ENCODE peak calls at places on chromosomes 3 and 15, in ten cellular contexts. H is Caco-2, V is neural crest cell, M is pancreas, S is foreskin fibroblast, Z is vagina, B is B cell, G is GM12865, D is GM12864, K is hepatocyte. P is an unnamed sample.

GRCh38 chr3:43132883-43133743 is 27.2 kb upstream of the POMGNT2 start:
- DNase-seq in H (no peak), V (no peak), M (no peak), S (no peak), Z (no peak), B (no peak), G (no peak), D (no peak), K (no peak), P (no peak)

GRCh38 chr3:161069441-161070251 is 35.5 kb downstream of the B3GALNT1 start:
- DNase-seq in H (no peak), V (no peak), M (peak), S (peak), Z (no peak), B (peak), G (peak), D (peak), K (no peak), P (peak)

GRCh38 chr3:10627884-10628572 is 122.6 kb upstream of the ATP2B2 start:
- DNase-seq in H (peak), V (no peak), M (no peak), S (no peak), Z (no peak), B (no peak), G (no peak), D (no peak), K (peak), P (no peak)

GRCh38 chr15:50189630-50190029 is 7.6 kb downstream of the SLC27A2 start:
- DNase-seq in H (no peak), V (no peak), M (no peak), S (no peak), Z (no peak), B (no peak), G (no peak), D (no peak), K (no peak), P (no peak)

GRCh38 chr3:64530434-64531049 is 157.3 kb downstream of the ADAMTS9 start:
- DNase-seq in H (peak), V (peak), M (peak), S (peak), Z (no peak), B (no peak), G (peak), D (no peak), K (peak), P (peak)

GRCh38 chr3:52395503-52395865 is 49.4 kb downstream of the SEMA3G start:
- DNase-seq in H (no peak), V (no peak), M (no peak), S (no peak), Z (no peak), B (no peak), G (no peak), D (no peak), K (no peak), P (no peak)

GRCh38 chr3:56879453-56880224 is 77.9 kb upstream of the ARHGEF3 start:
- DNase-seq in H (no peak), V (no peak), M (no peak), S (peak), Z (no peak), B (no peak), G (no peak), D (no peak), K (no peak), P (no peak)

GRCh38 chr3:155585384-155585783 is 159.5 kb downstream of the PLCH1 start:
- DNase-seq in H (no peak), V (no peak), M (no peak), S (no peak), Z (no peak), B (no peak), G (no peak), D (no peak), K (no peak), P (no peak)

GRCh38 chr3:117553461-117553860 is 843.9 kb downstream of the TUSC7 start:
- DNase-seq in H (no peak), V (no peak), M (no peak), S (peak), Z (no peak), B (no peak), G (peak), D (peak), K (peak), P (no peak)

GRCh38 chr3:76438971-76439370 is 600.9 kb upstream of the ROBO2 start:
- DNase-seq in H (no peak), V (no peak), M (no peak), S (peak), Z (no peak), B (no peak), G (no peak), D (no peak), K (no peak), P (no peak)

GRCh38 chr3:157146664-157147082 is 13.3 kb downstream of the CCNL1 start:
- DNase-seq in H (no peak), V (no peak), M (no peak), S (no peak), Z (no peak), B (no peak), G (no peak), D (no peak), K (no peak), P (no peak)

GRCh38 chr15:96328101-96328958 is 2.2 kb upstream of the NR2F2 start:
- DNase-seq in H (no peak), V (no peak), M (no peak), S (no peak), Z (no peak), B (no peak), G (no peak), D (no peak), K (no peak), P (no peak)

GRCh38 chr3:151146071-151146730 is 56.8 kb downstream of the GPR171 start:
- DNase-seq in H (peak), V (peak), M (peak), S (peak), Z (no peak), B (peak), G (peak), D (no peak), K (peak), P (peak)

GRCh38 chr15:56042523-56042922 is 49.1 kb upstream of the NEDD4 start:
- DNase-seq in H (peak), V (no peak), M (no peak), S (no peak), Z (no peak), B (no peak), G (no peak), D (no peak), K (peak), P (no peak)

GRCh38 chr3:98782826-98783500 is 19.8 kb downstream of the ST3GAL6 start:
- DNase-seq in H (no peak), V (no peak), M (no peak), S (no peak), Z (no peak), B (no peak), G (peak), D (no peak), K (no peak), P (no peak)

DNA sequence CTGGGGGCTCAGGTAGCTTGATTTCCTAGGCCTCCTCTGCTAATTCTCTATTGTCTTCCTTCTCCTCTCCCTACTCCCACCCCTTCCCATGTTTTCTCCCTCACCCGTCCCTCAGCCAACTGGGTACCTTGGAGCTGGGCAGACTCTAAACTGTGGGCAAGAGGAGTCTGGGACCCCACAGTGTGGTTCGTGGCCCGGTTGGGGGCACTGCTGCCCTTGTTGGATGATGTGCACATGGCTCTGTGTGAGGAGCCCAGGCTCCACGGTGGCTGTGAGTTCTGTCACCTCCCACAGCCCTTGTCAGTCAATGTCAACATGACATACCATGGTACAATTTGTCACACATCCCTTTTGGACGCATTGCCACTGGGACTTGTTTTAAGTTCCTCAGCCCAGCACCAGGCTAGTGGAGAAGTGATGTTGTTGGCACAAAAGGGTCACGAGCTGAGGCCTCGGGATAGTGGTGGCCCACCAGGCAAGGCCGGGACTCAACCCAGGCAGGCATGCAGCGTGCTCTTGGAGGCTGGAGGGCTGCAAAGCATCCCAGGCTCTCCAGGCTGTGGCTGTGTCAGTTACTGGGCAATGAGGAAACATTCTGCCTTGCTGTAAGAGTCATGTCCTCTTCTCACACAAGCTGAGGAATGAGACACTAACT is 142.3 kb downstream of the TLE3 start:
- DNase-seq in H (no peak), V (no peak), M (no peak), S (no peak), Z (no peak), B (no peak), G (peak), D (no peak), K (no peak), P (no peak)
- TF ChIP-seq CTCF in H (peak), V (no peak), M (no peak), S (no peak), Z (no peak), B (no peak), G (peak), D (peak), K (no peak), P (no peak)

GRCh38 chr15:38652998-38653397 is 88.4 kb upstream of the RASGRP1 start:
- DNase-seq in H (no peak), V (no peak), M (no peak), S (no peak), Z (no peak), B (no peak), G (peak), D (no peak), K (no peak), P (no peak)
- TF ChIP-seq CTCF in H (no peak), V (no peak), M (no peak), S (no peak), Z (no peak), B (no peak), G (no peak), D (no peak), K (no peak), P (no peak)

GRCh38 chr3:4710191-4710590 is 217.0 kb downstream of the ITPR1 start:
- DNase-seq in H (no peak), V (no peak), M (no peak), S (no peak), Z (no peak), B (no peak), G (no peak), D (no peak), K (no peak), P (no peak)

GRCh38 chr3:4712109-4712508 is 219.0 kb downstream of the ITPR1 start:
- DNase-seq in H (no peak), V (no peak), M (no peak), S (no peak), Z (no peak), B (no peak), G (no peak), D (no peak), K (peak), P (no peak)

GRCh38 chr3:4709336-4709735 is 216.2 kb downstream of the ITPR1 start:
- DNase-seq in H (no peak), V (no peak), M (no peak), S (peak), Z (no peak), B (no peak), G (no peak), D (no peak), K (no peak), P (no peak)

GRCh38 chr3:4714045-4714444 is 220.9 kb downstream of the ITPR1 start:
- DNase-seq in H (no peak), V (no peak), M (no peak), S (no peak), Z (no peak), B (no peak), G (no peak), D (no peak), K (peak), P (no peak)

GRCh38 chr3:4711680-4711992 is 218.5 kb downstream of the ITPR1 start:
- DNase-seq in H (no peak), V (no peak), M (no peak), S (no peak), Z (no peak), B (no peak), G (no peak), D (no peak), K (no peak), P (no peak)
- TF ChIP-seq CTCF in H (no peak), V (no peak), M (no peak), S (no peak), Z (peak), B (peak), G (no peak), D (no peak), K (no peak), P (no peak)

GRCh38 chr3:48194446-48195071 is 6.3 kb upstream of the CDC25A start:
- DNase-seq in H (peak), V (peak), M (peak), S (peak), Z (no peak), B (peak), G (peak), D (no peak), K (peak), P (peak)
- TF ChIP-seq CTCF in H (peak), V (peak), M (peak), S (peak), Z (peak), B (peak), G (peak), D (peak), K (peak), P (peak)

GRCh38 chr15:73286356-73286755 is 82.4 kb downstream of the HCN4 start:
- DNase-seq in H (no peak), V (no peak), M (no peak), S (no peak), Z (no peak), B (no peak), G (no peak), D (no peak), K (no peak), P (no peak)

GRCh38 chr15:73282567-73283200 is 86.1 kb downstream of the HCN4 start:
- DNase-seq in H (no peak), V (no peak), M (no peak), S (no peak), Z (no peak), B (no peak), G (no peak), D (no peak), K (no peak), P (no peak)

GRCh38 chr15:73283341-73283962 is 85.3 kb downstream of the HCN4 start:
- DNase-seq in H (no peak), V (no peak), M (no peak), S (no peak), Z (no peak), B (no peak), G (no peak), D (no peak), K (no peak), P (no peak)

GRCh38 chr15:73287019-73287418 is 81.7 kb downstream of the HCN4 start:
- DNase-seq in H (no peak), V (no peak), M (no peak), S (no peak), Z (no peak), B (no peak), G (no peak), D (no peak), K (no peak), P (no peak)

GRCh38 chr15:73284073-73284472 is 84.7 kb downstream of the HCN4 start:
- DNase-seq in H (no peak), V (no peak), M (no peak), S (no peak), Z (no peak), B (no peak), G (no peak), D (no peak), K (no peak), P (no peak)
- TF ChIP-seq CTCF in H (no peak), V (peak), M (no peak), S (peak), Z (no peak), B (peak), G (peak), D (peak), K (peak), P (peak)

DNA sequence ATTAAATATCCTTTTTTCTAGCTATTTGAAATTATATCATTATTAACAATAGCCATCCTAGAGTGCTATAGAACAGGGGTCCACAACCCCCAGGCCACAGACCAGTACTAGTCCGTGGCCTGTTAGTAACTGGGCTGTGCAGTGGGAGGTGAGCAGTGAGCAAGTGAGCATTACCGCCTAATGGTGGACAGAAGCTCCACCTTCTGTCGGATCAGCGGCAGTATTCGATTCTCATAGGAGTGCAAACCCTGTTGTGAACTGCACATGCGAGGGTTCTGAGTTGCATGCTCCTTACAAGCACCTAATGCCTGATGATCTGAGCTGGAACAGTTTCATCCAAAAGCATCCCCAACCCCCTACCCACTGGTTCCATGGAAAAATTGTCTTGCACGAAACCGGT is 11.7 kb downstream of the CLDN16 start:
- DNase-seq in H (no peak), V (no peak), M (no peak), S (no peak), Z (no peak), B (no peak), G (no peak), D (no peak), K (no peak), P (no peak)
- TF ChIP-seq CTCF in H (no peak), V (no peak), M (no peak), S (no peak), Z (no peak), B (no peak), G (no peak), D (no peak), K (no peak), P (no peak)